ENCODE peak calls at places on chromosome 2, in six cellular contexts. B is GM12891, J is HepG2, K is K562, C is H1, W is GM12878. M is an unnamed sample.

GRCh38 chr2:27920148-27920885 is 29.8 kb downstream of the BABAM2 start:
- DNase-seq in W (no peak), C (no peak), B (no peak), K (no peak), J (peak; percentile 24), M (no peak)

GRCh38 chr2:229273384-229274338 is 2.6 kb upstream of the PID1 start:
- DNase-seq in C (peak; percentile 73), W (peak; percentile 11), K (peak; percentile 18), J (peak; percentile 65), B (peak; percentile 27), M (no peak)

GRCh38 chr2:40554665-40555294 is 102.9 kb upstream of the SLC8A1 start:
- DNase-seq in C (peak; percentile 21), W (peak; percentile 2), K (peak; percentile 27), B (no peak), J (peak; percentile 56), M (no peak)

GRCh38 chr2:95361216-95361980 is 41.1 kb upstream of the FAHD2A start:
- DNase-seq in B (no peak), W (no peak), J (no peak), C (no peak), K (no peak), M (no peak)

GRCh38 chr2:196131949-196132925 is 39.1 kb downstream of the STK17B start:
- DNase-seq in B (no peak), C (no peak), J (no peak), W (no peak), K (no peak), M (no peak)

GRCh38 chr2:240227538-240228428 is 87.3 kb upstream of the OTOS start:
- DNase-seq in B (no peak), J (no peak), K (no peak), W (no peak), C (no peak), M (no peak)

GRCh38 chr2:47528874-47529273 is 125.9 kb downstream of the MSH2 start:
- DNase-seq in K (no peak), W (no peak), C (no peak), B (no peak), J (no peak), M (no peak)

GRCh38 chr2:71510196-71510807 is 56.9 kb downstream of the DYSF start:
- DNase-seq in B (peak; percentile 76), J (peak; percentile 42), W (no peak), C (no peak), K (peak; percentile 77), M (peak; percentile 72)

GRCh38 chr2:70565039-70565731 is 11.6 kb upstream of the TGFA start:
- DNase-seq in J (peak; percentile 98), W (no peak), K (no peak), B (no peak), C (no peak), M (no peak)

GRCh38 chr2:37568565-37568964 is 102.9 kb downstream of the CDC42EP3 start:
- DNase-seq in B (no peak), W (no peak), C (no peak), K (no peak), J (no peak), M (no peak)

GRCh38 chr2:53200072-53200471 is 567.5 kb upstream of the CHAC2 start:
- DNase-seq in K (no peak), B (no peak), J (no peak), C (no peak), W (no peak), M (no peak)

GRCh38 chr2:112730182-112730581 is 9.4 kb downstream of the NT5DC4 start:
- DNase-seq in B (no peak), J (no peak), K (no peak), W (no peak), C (no peak), M (no peak)

GRCh38 chr2:47897191-47897955 is 8.9 kb downstream of the FBXO11 start:
- DNase-seq in W (no peak), C (no peak), K (no peak), J (no peak), B (no peak), M (no peak)

GRCh38 chr2:212815453-212815852 is 276.9 kb upstream of the ERBB4 start:
- DNase-seq in J (no peak), K (no peak), W (no peak), B (no peak), C (no peak), M (no peak)

GRCh38 chr2:150127995-150128394 is 359.5 kb downstream of the RND3 start:
- DNase-seq in W (no peak), B (no peak), C (no peak), J (no peak), K (no peak), M (no peak)

GRCh38 chr2:225465827-225466226 is 66.3 kb downstream of the NYAP2 start:
- DNase-seq in C (peak; percentile 41), J (no peak), W (no peak), K (no peak), B (no peak), M (no peak)

GRCh38 chr2:225463449-225463848 is 63.9 kb downstream of the NYAP2 start:
- DNase-seq in K (no peak), B (no peak), W (no peak), J (no peak), C (no peak), M (no peak)

GRCh38 chr2:225466891-225467604 is 67.5 kb downstream of the NYAP2 start:
- DNase-seq in B (no peak), K (peak; percentile 11), C (no peak), J (no peak), W (no peak), M (no peak)

GRCh38 chr2:225462945-225463344 is 63.4 kb downstream of the NYAP2 start:
- DNase-seq in W (no peak), K (no peak), B (no peak), C (no peak), J (no peak), M (no peak)

DNA sequence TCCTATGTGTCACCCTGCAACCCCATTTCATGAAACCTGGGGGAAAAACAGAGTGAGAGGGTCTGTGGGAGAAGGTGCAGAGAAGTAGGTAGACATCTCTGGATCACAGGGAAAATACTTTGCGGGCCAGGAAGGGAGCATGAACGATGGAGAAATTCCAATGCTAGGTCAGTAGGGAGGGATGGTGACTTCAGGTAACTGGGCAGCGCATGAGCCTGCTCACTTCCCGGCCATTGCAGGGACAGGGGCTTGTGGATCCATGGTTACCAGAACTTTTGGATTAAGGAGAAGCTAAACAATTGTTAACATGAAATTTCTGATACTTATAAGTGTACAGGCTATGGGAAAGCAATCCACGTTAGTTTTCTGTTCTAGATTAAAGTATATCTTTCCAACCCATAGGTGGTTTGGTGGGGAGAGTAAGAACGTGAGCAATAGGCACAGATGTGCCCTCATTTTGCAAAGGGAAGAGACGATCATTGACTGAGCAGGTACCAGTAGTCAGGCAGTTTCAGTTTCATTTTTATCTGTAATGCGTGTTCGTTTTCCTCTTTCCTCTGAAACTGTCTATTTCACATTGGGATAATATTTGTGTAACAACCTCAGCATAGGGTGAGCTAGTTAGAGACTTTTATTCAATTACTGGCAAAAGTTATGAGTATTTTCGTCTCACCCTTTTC is 65.0 kb downstream of the NYAP2 start:
- DNase-seq in J (no peak), B (no peak), W (no peak), C (no peak), K (no peak), M (no peak)
- TF ChIP-seq TAF1 in J (no peak), B (no peak), W (no peak), C (no peak), K (no peak), M (no peak)

GRCh38 chr2:185695711-185696110 is 42.9 kb upstream of the FSIP2 start:
- DNase-seq in K (no peak), W (no peak), C (no peak), J (no peak), B (no peak), M (no peak)
- TF ChIP-seq POLR2A in K (no peak), W (no peak), C (no peak), J (no peak), B (no peak), M (no peak)

DNA sequence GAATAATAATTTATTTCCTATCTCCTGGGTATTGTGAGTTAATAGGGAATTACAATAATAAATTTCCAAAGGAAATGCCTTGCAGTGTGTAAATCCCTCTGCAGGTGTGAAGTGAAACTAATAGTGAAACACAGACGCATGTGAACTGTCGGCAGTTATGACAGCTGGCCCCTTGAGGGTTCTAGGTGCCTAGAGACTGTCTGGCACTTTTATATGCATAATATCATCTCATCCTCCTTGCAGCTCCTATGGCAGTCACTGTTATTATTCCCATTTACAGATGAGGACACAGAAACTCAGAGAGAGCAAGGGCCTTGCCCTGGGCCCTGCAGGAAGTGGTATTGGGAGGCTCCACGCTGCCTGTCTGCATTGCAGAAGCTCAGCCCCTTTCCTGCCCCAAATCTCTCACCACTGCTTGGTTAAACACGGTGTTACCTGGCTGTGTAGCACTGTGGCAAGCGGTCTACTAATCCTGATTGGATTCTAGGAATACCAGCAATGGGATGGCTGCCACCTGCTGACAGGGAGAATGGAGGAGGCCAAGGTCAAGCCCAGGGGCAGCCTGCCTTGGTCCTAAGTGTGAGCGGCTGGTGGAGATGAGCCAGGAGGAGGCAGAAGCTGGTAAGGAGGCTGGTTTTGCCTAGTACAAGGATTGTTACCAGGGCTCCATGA is 32.8 kb upstream of the ACKR3 start:
- DNase-seq in B (no peak), W (peak; percentile 53), K (no peak), J (no peak), C (no peak), M (no peak)
- TF ChIP-seq TAF1 in B (peak; percentile 21), W (no peak), K (no peak), J (no peak), C (no peak), M (no peak)

GRCh38 chr2:190353537-190353899 is 10.1 kb downstream of the INPP1 start:
- DNase-seq in J (no peak), C (no peak), W (no peak), B (no peak), K (no peak), M (no peak)
- TF ChIP-seq POLR2A in J (no peak), C (no peak), W (no peak), B (no peak), K (no peak), M (no peak)

GRCh38 chr2:117087565-117088291 is 726.8 kb upstream of the DDX18 start:
- DNase-seq in B (no peak), C (peak; percentile 44), K (no peak), J (no peak), W (no peak), M (no peak)

GRCh38 chr2:117085719-117086118 is 728.8 kb upstream of the DDX18 start:
- DNase-seq in C (no peak), W (no peak), K (no peak), B (no peak), J (no peak), M (no peak)

GRCh38 chr2:117085256-117085655 is 729.2 kb upstream of the DDX18 start:
- DNase-seq in W (no peak), K (no peak), B (no peak), C (no peak), J (no peak), M (no peak)

GRCh38 chr2:117091438-117091837 is 723.1 kb upstream of the DDX18 start:
- DNase-seq in K (no peak), C (no peak), B (no peak), W (no peak), J (no peak), M (no peak)

GRCh38 chr2:117091026-117091425 is 723.5 kb upstream of the DDX18 start:
- DNase-seq in B (no peak), J (no peak), K (no peak), C (no peak), W (no peak), M (no peak)
- TF ChIP-seq TAF1 in B (no peak), J (no peak), K (no peak), C (no peak), W (no peak), M (no peak)

GRCh38 chr2:96531872-96532505 is 4.6 kb upstream of the ARID5A start:
- DNase-seq in W (peak; percentile 94), C (no peak), J (no peak), B (no peak), K (peak; percentile 77), M (peak; percentile 57)
- TF ChIP-seq POLR2A in W (peak; percentile 55), C (no peak), J (no peak), B (no peak), K (no peak), M (no peak)

GRCh38 chr2:180647651-180648050 is 332.8 kb upstream of the UBE2E3 start:
- DNase-seq in C (no peak), W (no peak), J (no peak), B (no peak), K (no peak), M (no peak)
- TF ChIP-seq TAF1 in C (no peak), W (no peak), J (no peak), B (no peak), K (no peak), M (no peak)

M was measured in GM12892.